ENCODE peak calls at places on chromosome 2, in seven cellular contexts. L is HT-29, Q is AG10803, S is activated T-cell treated with anti-CD3 and anti-CD28 coated beads for 48 hours, Z is tibial artery, K is colonic mucosa, Y is HS-27A. P is an unnamed sample.

GRCh38 chr2:64602436-64602835 is 51.3 kb downstream of the SERTAD2 start:
- DNase-seq in L (no peak), Q (no peak), S (no peak), Z (no peak), K (no peak), Y (no peak), P (no peak)

GRCh38 chr2:168684921-168685618 is 117.4 kb upstream of the NOSTRIN start:
- DNase-seq in L (no peak), Q (no peak), S (no peak), Z (no peak), K (no peak), Y (no peak), P (no peak)

GRCh38 chr2:120871016-120871635 is 135.5 kb downstream of the GLI2 start:
- DNase-seq in L (no peak), Q (no peak), S (no peak), Z (no peak), K (no peak), Y (no peak), P (no peak)

GRCh38 chr2:774436-774835 is 97.2 kb upstream of the TMEM18 start:
- DNase-seq in L (no peak), Q (no peak), S (no peak), Z (no peak), K (no peak), Y (no peak), P (no peak)

GRCh38 chr2:234032301-234032856 is 18.1 kb upstream of the SPP2 start:
- DNase-seq in L (no peak), Q (peak), S (no peak), Z (no peak), K (no peak), Y (no peak), P (peak)

GRCh38 chr2:15043336-15044058 is 411.0 kb downstream of the LRATD1 start:
- DNase-seq in L (no peak), Q (no peak), S (no peak), Z (no peak), K (no peak), Y (no peak), P (no peak)

GRCh38 chr2:83471708-83472107 is 987.4 kb downstream of the SUCLG1 start:
- DNase-seq in L (peak), Q (no peak), S (no peak), Z (no peak), K (no peak), Y (no peak), P (no peak)

GRCh38 chr2:155815851-155816250 is 516.7 kb downstream of the NR4A2 start:
- DNase-seq in L (peak), Q (no peak), S (no peak), Z (no peak), K (peak), Y (no peak), P (no peak)

GRCh38 chr2:176999331-176999730 is 213.3 kb upstream of the HNRNPA3 start:
- DNase-seq in L (no peak), Q (peak), S (no peak), Z (no peak), K (no peak), Y (no peak), P (no peak)

GRCh38 chr2:237075749-237076599 is 9.7 kb upstream of the COPS8 start:
- DNase-seq in L (no peak), Q (no peak), S (no peak), Z (no peak), K (no peak), Y (no peak), P (no peak)

GRCh38 chr2:133821107-133821760 is 253.0 kb upstream of the NCKAP5 start:
- DNase-seq in L (no peak), Q (peak), S (no peak), Z (no peak), K (no peak), Y (no peak), P (peak)

P was measured in AG09309.